ENCODE peak calls at places on chromosomes 11 and 22, in four cellular contexts. I is SHP77; K is putamen; H is stimulated activated CD4-positive, alpha-beta T cell treated with anti-CD3 and anti-CD28 coated beads, Interleukin-12 subunit alpha, Interleukin-12 subunit beta, amount 100 ng/mL, for 4 hours. R is an unnamed sample.

GRCh38 chr11:73965076-73965763 is 14.4 kb downstream of the DNAJB13 start:
- DNase-seq in H (no peak), K (no peak), I (no peak), R (no peak)

GRCh38 chr11:96014234-96014633 is 90.3 kb upstream of the MTMR2 start:
- DNase-seq in H (no peak), K (no peak), I (no peak), R (no peak)

GRCh38 chr11:124082371-124082770 is 32.9 kb upstream of the VWA5A start:
- DNase-seq in H (no peak), K (no peak), I (no peak), R (no peak)

GRCh38 chr22:49272546-49273125 is 555.0 kb downstream of the BRD1 start:
- DNase-seq in I (no peak), H (no peak), K (no peak), R (no peak)

GRCh38 chr11:62664405-62665074 is 470 bp downstream of the C11orf98 start:
- DNase-seq in H (peak; percentile 38), K (no peak), I (peak; percentile 59), R (no peak)

GRCh38 chr11:9379046-9379445 is 5.4 kb upstream of the IPO7 start:
- DNase-seq in H (no peak), I (peak; percentile 55), K (no peak), R (no peak)

GRCh38 chr11:45322891-45323597 is 36.9 kb upstream of the SYT13 start:
- DNase-seq in K (no peak), H (no peak), I (no peak), R (no peak)

GRCh38 chr11:111456859-111457730 is 55.1 kb downstream of the BTG4 start:
- DNase-seq in K (no peak), H (no peak), I (no peak), R (no peak)

GRCh38 chr11:44840526-44840925 is 110.2 kb downstream of the TP53I11 start:
- DNase-seq in I (no peak), H (no peak), K (no peak), R (no peak)

GRCh38 chr22:22787151-22787550 is 100.5 kb upstream of the IGLL5 start:
- DNase-seq in H (no peak), K (no peak), I (no peak), R (no peak)

GRCh38 chr11:2387266-2387982 is 10.3 kb downstream of the CD81 start:
- DNase-seq in H (no peak), K (peak; percentile 53), I (no peak), R (peak; percentile 53)

GRCh38 chr11:47468598-47469214 is 19.8 kb upstream of the RAPSN start:
- DNase-seq in K (no peak), I (no peak), H (no peak), R (no peak)

GRCh38 chr22:32994046-32994827 is 63.9 kb downstream of the SYN3 start:
- DNase-seq in K (peak; percentile 58), H (no peak), I (no peak), R (peak; percentile 62)

GRCh38 chr11:2711161-2711560 is 11.4 kb upstream of the KCNQ1OT1 start:
- DNase-seq in K (no peak), I (no peak), H (no peak), R (no peak)

GRCh38 chr22:40585205-40585778 is 51.2 kb downstream of the MRTFA start:
- DNase-seq in H (no peak), I (no peak), K (no peak), R (no peak)

GRCh38 chr11:34870548-34871209 is 45.5 kb downstream of the APIP start:
- DNase-seq in K (no peak), H (no peak), I (no peak), R (no peak)

GRCh38 chr11:109993786-109994185 is 99.4 kb upstream of the ZC3H12C start:
- DNase-seq in H (no peak), K (no peak), I (no peak), R (no peak)

GRCh38 chr11:43830928-43831440 is 49.6 kb upstream of the ALKBH3 start:
- DNase-seq in H (peak; percentile 37), K (peak; percentile 72), I (no peak), R (peak; percentile 8)

R was measured in pons.